ENCODE peak calls at places on chromosomes 11 and 22, in nine cellular contexts. One of them, this sample, is unnamed.

GRCh38 chr11:27721505-27722116 is 21.4 kb upstream of the BDNF start:
- DNase-seq in fibroblast of villous mesenchyme: no peak
- DNase-seq in left ventricle myocardium inferior: no peak
- DNase-seq in mesendoderm: peak; percentile 2
- DNase-seq in HL-60: peak; percentile 51
- DNase-seq in fibroblast of mammary gland: no peak
- DNase-seq in left lung: no peak
- DNase-seq in thyroid gland: no peak
- DNase-seq in ovary: no peak
- DNase-seq in this sample: no peak

GRCh38 chr22:23882370-23882769 is 11.8 kb upstream of the MIF start:
- DNase-seq in fibroblast of villous mesenchyme: no peak
- DNase-seq in left ventricle myocardium inferior: no peak
- DNase-seq in mesendoderm: no peak
- DNase-seq in HL-60: no peak
- DNase-seq in fibroblast of mammary gland: no peak
- DNase-seq in left lung: no peak
- DNase-seq in thyroid gland: no peak
- DNase-seq in ovary: no peak
- DNase-seq in this sample: no peak

GRCh38 chr22:38930512-38930911 is 26.9 kb upstream of the APOBEC3A start:
- DNase-seq in fibroblast of villous mesenchyme: no peak
- DNase-seq in left ventricle myocardium inferior: no peak
- DNase-seq in mesendoderm: no peak
- DNase-seq in HL-60: no peak
- DNase-seq in fibroblast of mammary gland: no peak
- DNase-seq in left lung: no peak
- DNase-seq in thyroid gland: no peak
- DNase-seq in ovary: no peak
- DNase-seq in this sample: no peak

GRCh38 chr22:24969588-24970301 is 17.2 kb downstream of the KIAA1671 start:
- DNase-seq in fibroblast of villous mesenchyme: peak; percentile 61
- DNase-seq in left ventricle myocardium inferior: peak; percentile 64
- DNase-seq in mesendoderm: peak; percentile 89
- DNase-seq in HL-60: no peak
- DNase-seq in fibroblast of mammary gland: no peak
- DNase-seq in left lung: no peak
- DNase-seq in thyroid gland: peak; percentile 36
- DNase-seq in ovary: no peak
- DNase-seq in this sample: peak; percentile 83

GRCh38 chr11:14101388-14101787 is 138.9 kb downstream of the SPON1 start:
- DNase-seq in fibroblast of villous mesenchyme: no peak
- DNase-seq in left ventricle myocardium inferior: no peak
- DNase-seq in mesendoderm: no peak
- DNase-seq in HL-60: no peak
- DNase-seq in fibroblast of mammary gland: no peak
- DNase-seq in left lung: no peak
- DNase-seq in thyroid gland: no peak
- DNase-seq in ovary: no peak
- DNase-seq in this sample: no peak

GRCh38 chr22:38981005-38981658 is 1.0 kb upstream of the APOBEC3B start:
- DNase-seq in fibroblast of villous mesenchyme: no peak
- DNase-seq in left ventricle myocardium inferior: no peak
- DNase-seq in mesendoderm: peak; percentile 69
- DNase-seq in HL-60: no peak
- DNase-seq in fibroblast of mammary gland: peak; percentile 5
- DNase-seq in left lung: peak; percentile 52
- DNase-seq in thyroid gland: peak; percentile 89
- DNase-seq in ovary: peak; percentile 54
- DNase-seq in this sample: no peak

GRCh38 chr11:73185680-73186293 is 32.3 kb upstream of the P2RY2 start:
- DNase-seq in fibroblast of villous mesenchyme: no peak
- DNase-seq in left ventricle myocardium inferior: no peak
- DNase-seq in mesendoderm: no peak
- DNase-seq in HL-60: peak; percentile 91
- DNase-seq in fibroblast of mammary gland: peak; percentile 69
- DNase-seq in left lung: peak; percentile 40
- DNase-seq in thyroid gland: peak; percentile 73
- DNase-seq in ovary: no peak
- DNase-seq in this sample: peak; percentile 25

GRCh38 chr11:11622772-11623531 is 1.1 kb upstream of the GALNT18 start:
- DNase-seq in fibroblast of villous mesenchyme: peak; percentile 37
- DNase-seq in left ventricle myocardium inferior: no peak
- DNase-seq in mesendoderm: no peak
- DNase-seq in HL-60: no peak
- DNase-seq in fibroblast of mammary gland: no peak
- DNase-seq in left lung: no peak
- DNase-seq in thyroid gland: peak; percentile 27
- DNase-seq in ovary: no peak
- DNase-seq in this sample: no peak

GRCh38 chr22:42608481-42609361 is 6.0 kb downstream of the POLDIP3 start:
- DNase-seq in fibroblast of villous mesenchyme: peak; percentile 62
- DNase-seq in left ventricle myocardium inferior: no peak
- DNase-seq in mesendoderm: peak; percentile 58
- DNase-seq in HL-60: no peak
- DNase-seq in fibroblast of mammary gland: peak; percentile 75
- DNase-seq in left lung: no peak
- DNase-seq in thyroid gland: peak; percentile 32
- DNase-seq in ovary: no peak
- DNase-seq in this sample: peak; percentile 58

GRCh38 chr11:119727523-119728081 is 1.4 kb downstream of the NECTIN1 start:
- DNase-seq in fibroblast of villous mesenchyme: no peak
- DNase-seq in left ventricle myocardium inferior: peak; percentile 26
- DNase-seq in mesendoderm: peak; percentile 71
- DNase-seq in HL-60: no peak
- DNase-seq in fibroblast of mammary gland: no peak
- DNase-seq in left lung: peak; percentile 46
- DNase-seq in thyroid gland: peak; percentile 9
- DNase-seq in ovary: peak; percentile 44
- DNase-seq in this sample: peak; percentile 73

GRCh38 chr11:79259800-79260199 is 181.0 kb downstream of the TENM4 start:
- DNase-seq in fibroblast of villous mesenchyme: no peak
- DNase-seq in left ventricle myocardium inferior: no peak
- DNase-seq in mesendoderm: no peak
- DNase-seq in HL-60: no peak
- DNase-seq in fibroblast of mammary gland: no peak
- DNase-seq in left lung: no peak
- DNase-seq in thyroid gland: no peak
- DNase-seq in ovary: no peak
- DNase-seq in this sample: no peak

GRCh38 chr11:17428930-17429329 is 40.5 kb upstream of the KCNJ11 start:
- DNase-seq in fibroblast of villous mesenchyme: no peak
- DNase-seq in left ventricle myocardium inferior: no peak
- DNase-seq in mesendoderm: no peak
- DNase-seq in HL-60: no peak
- DNase-seq in fibroblast of mammary gland: no peak
- DNase-seq in left lung: no peak
- DNase-seq in thyroid gland: no peak
- DNase-seq in ovary: no peak
- DNase-seq in this sample: no peak

GRCh38 chr22:38882972-38883622 is 11.1 kb upstream of the CBX6 start:
- DNase-seq in fibroblast of villous mesenchyme: peak; percentile 24
- DNase-seq in left ventricle myocardium inferior: no peak
- DNase-seq in mesendoderm: no peak
- DNase-seq in HL-60: no peak
- DNase-seq in fibroblast of mammary gland: no peak
- DNase-seq in left lung: no peak
- DNase-seq in thyroid gland: no peak
- DNase-seq in ovary: no peak
- DNase-seq in this sample: no peak

DNA sequence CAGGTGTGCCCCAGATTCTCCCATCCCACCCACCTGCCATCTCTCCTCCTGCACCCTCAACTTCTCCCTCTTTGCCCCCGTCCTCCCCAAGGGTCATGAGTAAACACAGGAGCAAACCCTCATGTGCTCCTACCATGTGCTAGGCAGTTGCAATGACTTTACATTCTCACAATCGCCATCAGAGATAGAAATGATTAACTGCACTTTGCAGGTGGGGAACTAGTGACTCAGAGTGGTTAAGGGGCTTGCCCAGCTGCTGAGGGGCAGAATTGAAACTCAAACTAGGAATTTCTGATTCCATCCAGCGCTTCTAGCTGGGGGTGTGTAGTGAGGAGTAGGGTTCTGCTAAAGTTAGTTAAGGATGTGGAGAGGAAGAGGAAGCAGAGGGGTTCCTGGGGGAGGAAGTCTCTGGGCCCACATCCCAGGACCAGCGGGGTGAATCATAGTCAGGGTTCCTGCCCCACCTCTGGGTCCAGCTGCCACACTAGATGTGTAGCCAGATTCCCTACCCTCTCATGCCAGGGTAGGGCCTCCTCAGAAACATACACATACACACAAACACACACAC is 16.0 kb upstream of the PRG2 start:
- DNase-seq in fibroblast of villous mesenchyme: no peak
- DNase-seq in left ventricle myocardium inferior: peak; percentile 24
- DNase-seq in mesendoderm: no peak
- DNase-seq in HL-60: peak; percentile 75
- DNase-seq in fibroblast of mammary gland: peak; percentile 60
- DNase-seq in left lung: no peak
- DNase-seq in thyroid gland: no peak
- DNase-seq in ovary: no peak
- DNase-seq in this sample: peak; percentile 67
- H3K4me3 ChIP-seq in fibroblast of villous mesenchyme: no peak overlapping the region
- H3K4me3 ChIP-seq in left ventricle myocardium inferior: no peak overlapping the region
- H3K4me3 ChIP-seq in mesendoderm: no peak overlapping the region
- H3K4me3 ChIP-seq in HL-60: no peak overlapping the region
- H3K4me3 ChIP-seq in fibroblast of mammary gland: no peak overlapping the region
- H3K4me3 ChIP-seq in left lung: no peak overlapping the region
- H3K4me3 ChIP-seq in thyroid gland: no peak overlapping the region
- H3K4me3 ChIP-seq in ovary: no peak overlapping the region
- H3K4me3 ChIP-seq in this sample: no peak overlapping the region

DNA sequence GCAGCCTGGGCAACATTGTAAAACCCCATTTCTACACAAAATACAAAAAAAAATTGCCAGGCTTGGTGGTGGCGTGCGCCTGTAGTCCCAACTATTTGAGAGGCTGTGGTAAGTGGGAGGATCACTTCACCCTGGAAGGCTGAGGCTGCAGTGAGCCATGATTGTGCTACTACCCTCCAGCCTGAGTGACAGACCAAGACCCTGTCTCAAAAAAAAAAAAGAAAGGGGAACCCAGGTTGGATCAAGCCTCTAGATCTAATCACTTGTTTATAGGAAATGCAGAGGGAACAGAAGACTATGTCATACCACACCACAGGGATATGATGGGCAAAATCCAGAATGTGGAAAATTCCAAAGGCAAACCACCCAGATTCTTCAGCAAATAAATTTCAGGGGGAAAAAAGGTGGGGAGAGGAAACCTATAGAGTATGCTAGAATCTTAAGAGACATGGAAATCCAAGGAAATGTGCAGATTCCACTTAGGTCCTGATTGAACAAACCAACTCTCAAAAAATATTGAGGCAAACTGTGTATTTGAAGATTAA is 16.5 kb upstream of the MALAT1 start:
- DNase-seq in fibroblast of villous mesenchyme: no peak
- DNase-seq in left ventricle myocardium inferior: no peak
- DNase-seq in mesendoderm: no peak
- DNase-seq in HL-60: no peak
- DNase-seq in fibroblast of mammary gland: no peak
- DNase-seq in left lung: no peak
- DNase-seq in thyroid gland: no peak
- DNase-seq in ovary: no peak
- DNase-seq in this sample: no peak
- H3K4me3 ChIP-seq in fibroblast of villous mesenchyme: no peak overlapping the region
- H3K4me3 ChIP-seq in left ventricle myocardium inferior: no peak overlapping the region
- H3K4me3 ChIP-seq in mesendoderm: no peak overlapping the region
- H3K4me3 ChIP-seq in HL-60: no peak overlapping the region
- H3K4me3 ChIP-seq in fibroblast of mammary gland: no peak overlapping the region
- H3K4me3 ChIP-seq in left lung: no peak overlapping the region
- H3K4me3 ChIP-seq in thyroid gland: no peak overlapping the region
- H3K4me3 ChIP-seq in ovary: no peak overlapping the region
- H3K4me3 ChIP-seq in this sample: no peak overlapping the region

DNA sequence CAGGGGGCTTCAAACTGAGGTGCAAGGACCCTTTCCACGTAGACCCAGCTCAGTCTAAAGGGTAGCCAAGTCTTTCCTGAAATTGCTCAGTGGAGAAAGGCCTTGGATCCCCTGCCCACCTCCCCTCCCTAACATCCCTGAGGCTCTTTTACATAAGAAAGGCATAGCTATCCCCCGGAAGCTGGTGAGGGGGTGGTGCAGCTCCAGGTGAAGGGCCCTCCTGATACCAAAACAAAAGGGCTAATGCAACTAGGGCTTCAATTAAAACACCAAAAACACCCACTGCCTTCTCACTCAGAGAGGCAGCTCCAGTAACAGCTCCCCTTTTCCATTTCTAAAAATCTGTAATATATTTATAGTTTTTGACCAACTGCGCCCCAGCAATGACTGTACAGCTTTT is 5.8 kb downstream of the SHANK2 start:
- DNase-seq in fibroblast of villous mesenchyme: no peak
- DNase-seq in left ventricle myocardium inferior: no peak
- DNase-seq in mesendoderm: peak; percentile 91
- DNase-seq in HL-60: no peak
- DNase-seq in fibroblast of mammary gland: no peak
- DNase-seq in left lung: no peak
- DNase-seq in thyroid gland: no peak
- DNase-seq in ovary: no peak
- DNase-seq in this sample: no peak
- H3K4me3 ChIP-seq in fibroblast of villous mesenchyme: no peak overlapping the region
- H3K4me3 ChIP-seq in left ventricle myocardium inferior: no peak overlapping the region
- H3K4me3 ChIP-seq in mesendoderm: no peak overlapping the region
- H3K4me3 ChIP-seq in HL-60: no peak overlapping the region
- H3K4me3 ChIP-seq in fibroblast of mammary gland: no peak overlapping the region
- H3K4me3 ChIP-seq in left lung: no peak overlapping the region
- H3K4me3 ChIP-seq in thyroid gland: no peak overlapping the region
- H3K4me3 ChIP-seq in ovary: no peak overlapping the region
- H3K4me3 ChIP-seq in this sample: no peak overlapping the region

GRCh38 chr11:8083871-8084281 is 2.9 kb downstream of the TUB start:
- DNase-seq in fibroblast of villous mesenchyme: no peak
- DNase-seq in left ventricle myocardium inferior: no peak
- DNase-seq in mesendoderm: peak; percentile 52
- DNase-seq in HL-60: no peak
- DNase-seq in fibroblast of mammary gland: no peak
- DNase-seq in left lung: no peak
- DNase-seq in thyroid gland: no peak
- DNase-seq in ovary: no peak
- DNase-seq in this sample: no peak

GRCh38 chr11:8081591-8082021 is 595 bp downstream of the TUB start:
- DNase-seq in fibroblast of villous mesenchyme: peak; percentile 7
- DNase-seq in left ventricle myocardium inferior: no peak
- DNase-seq in mesendoderm: no peak
- DNase-seq in HL-60: no peak
- DNase-seq in fibroblast of mammary gland: no peak
- DNase-seq in left lung: no peak
- DNase-seq in thyroid gland: peak; percentile 37
- DNase-seq in ovary: peak; percentile 54
- DNase-seq in this sample: no peak

GRCh38 chr11:8084352-8084751 is 3.3 kb downstream of the TUB start:
- DNase-seq in fibroblast of villous mesenchyme: no peak
- DNase-seq in left ventricle myocardium inferior: no peak
- DNase-seq in mesendoderm: no peak
- DNase-seq in HL-60: no peak
- DNase-seq in fibroblast of mammary gland: no peak
- DNase-seq in left lung: no peak
- DNase-seq in thyroid gland: no peak
- DNase-seq in ovary: no peak
- DNase-seq in this sample: no peak

GRCh38 chr11:8082391-8083087 is 1.5 kb downstream of the TUB start:
- DNase-seq in fibroblast of villous mesenchyme: peak; percentile 58
- DNase-seq in left ventricle myocardium inferior: no peak
- DNase-seq in mesendoderm: peak; percentile 67
- DNase-seq in HL-60: no peak
- DNase-seq in fibroblast of mammary gland: peak; percentile 31
- DNase-seq in left lung: no peak
- DNase-seq in thyroid gland: no peak
- DNase-seq in ovary: no peak
- DNase-seq in this sample: no peak

GRCh38 chr11:8083088-8083395 is 2.0 kb downstream of the TUB start:
- DNase-seq in fibroblast of villous mesenchyme: no peak
- DNase-seq in left ventricle myocardium inferior: no peak
- DNase-seq in mesendoderm: no peak
- DNase-seq in HL-60: no peak
- DNase-seq in fibroblast of mammary gland: no peak
- DNase-seq in left lung: no peak
- DNase-seq in thyroid gland: no peak
- DNase-seq in ovary: no peak
- DNase-seq in this sample: no peak
- H3K4me3 ChIP-seq in fibroblast of villous mesenchyme: no peak overlapping the region
- H3K4me3 ChIP-seq in left ventricle myocardium inferior: no peak overlapping the region
- H3K4me3 ChIP-seq in mesendoderm: no peak overlapping the region
- H3K4me3 ChIP-seq in HL-60: no peak overlapping the region
- H3K4me3 ChIP-seq in fibroblast of mammary gland: no peak overlapping the region
- H3K4me3 ChIP-seq in left lung: no peak overlapping the region
- H3K4me3 ChIP-seq in thyroid gland: no peak overlapping the region
- H3K4me3 ChIP-seq in ovary: no peak overlapping the region
- H3K4me3 ChIP-seq in this sample: no peak overlapping the region

This sample was measured in right cardiac atrium.